ENCODE peak calls at places on chromosomes 2 and 18, in four cellular contexts. One of them, this sample, is unnamed.

GRCh38 chr2:150548527-150548926 is 61.1 kb upstream of the RND3 start:
- DNase-seq in mesendoderm: peak
- DNase-seq in IMR-90: peak
- DNase-seq in neuronal stem cell: no peak
- DNase-seq in this sample: peak

GRCh38 chr2:23988371-23988770 is 21.5 kb upstream of the MFSD2B start:
- DNase-seq in mesendoderm: no peak
- DNase-seq in IMR-90: peak
- DNase-seq in neuronal stem cell: no peak
- DNase-seq in this sample: peak

GRCh38 chr2:208643145-208643544 is 236.6 kb downstream of the PTH2R start:
- DNase-seq in mesendoderm: no peak
- DNase-seq in IMR-90: no peak
- DNase-seq in neuronal stem cell: no peak
- DNase-seq in this sample: no peak

GRCh38 chr2:128545829-128546228 is 227.2 kb upstream of the HS6ST1 start:
- DNase-seq in mesendoderm: no peak
- DNase-seq in IMR-90: no peak
- DNase-seq in neuronal stem cell: no peak
- DNase-seq in this sample: no peak

GRCh38 chr2:49616800-49617199 is 462.5 kb upstream of the FSHR start:
- DNase-seq in mesendoderm: peak
- DNase-seq in IMR-90: no peak
- DNase-seq in neuronal stem cell: peak
- DNase-seq in this sample: no peak

GRCh38 chr2:30332791-30333453 is 101.6 kb downstream of the LBH start:
- DNase-seq in mesendoderm: no peak
- DNase-seq in IMR-90: no peak
- DNase-seq in neuronal stem cell: no peak
- DNase-seq in this sample: no peak

GRCh38 chr18:12423820-12424219 is 16.1 kb downstream of the PRELID3A start:
- DNase-seq in mesendoderm: no peak
- DNase-seq in IMR-90: no peak
- DNase-seq in neuronal stem cell: no peak
- DNase-seq in this sample: no peak

GRCh38 chr18:2102022-2102421 is 469.3 kb downstream of the METTL4 start:
- DNase-seq in mesendoderm: no peak
- DNase-seq in IMR-90: no peak
- DNase-seq in neuronal stem cell: no peak
- DNase-seq in this sample: no peak

GRCh38 chr2:233598952-233599351 is 18.5 kb upstream of the UGT1A8 start:
- DNase-seq in mesendoderm: no peak
- DNase-seq in IMR-90: no peak
- DNase-seq in neuronal stem cell: no peak
- DNase-seq in this sample: no peak

GRCh38 chr2:26230806-26231205 is 13.6 kb downstream of the HADHA start:
- DNase-seq in mesendoderm: no peak
- DNase-seq in IMR-90: no peak
- DNase-seq in neuronal stem cell: no peak
- DNase-seq in this sample: no peak

GRCh38 chr2:128268611-128269357 is 49.9 kb downstream of the HS6ST1 start:
- DNase-seq in mesendoderm: no peak
- DNase-seq in IMR-90: no peak
- DNase-seq in neuronal stem cell: no peak
- DNase-seq in this sample: no peak

GRCh38 chr18:44763327-44763726 is 82.6 kb downstream of the SETBP1 start:
- DNase-seq in mesendoderm: no peak
- DNase-seq in IMR-90: no peak
- DNase-seq in neuronal stem cell: no peak
- DNase-seq in this sample: no peak

GRCh38 chr2:229205704-229206103 is 65.4 kb downstream of the PID1 start:
- DNase-seq in mesendoderm: no peak
- DNase-seq in IMR-90: no peak
- DNase-seq in neuronal stem cell: no peak
- DNase-seq in this sample: no peak

GRCh38 chr2:160227252-160227651 is 27.2 kb upstream of the ITGB6 start:
- DNase-seq in mesendoderm: no peak
- DNase-seq in IMR-90: peak
- DNase-seq in neuronal stem cell: no peak
- DNase-seq in this sample: peak

GRCh38 chr2:176234216-176234615 is 35.0 kb upstream of the MTX2 start:
- DNase-seq in mesendoderm: no peak
- DNase-seq in IMR-90: no peak
- DNase-seq in neuronal stem cell: no peak
- DNase-seq in this sample: no peak

GRCh38 chr2:28915939-28916338 is 21.5 kb downstream of the WDR43 start:
- DNase-seq in mesendoderm: no peak
- DNase-seq in IMR-90: no peak
- DNase-seq in neuronal stem cell: no peak
- DNase-seq in this sample: peak

GRCh38 chr2:162111958-162112850 is 38.2 kb upstream of the DPP4 start:
- DNase-seq in mesendoderm: no peak
- DNase-seq in IMR-90: peak
- DNase-seq in neuronal stem cell: no peak
- DNase-seq in this sample: no peak

GRCh38 chr18:832085-832681 is 20.1 kb upstream of the YES1 start:
- DNase-seq in mesendoderm: peak
- DNase-seq in IMR-90: no peak
- DNase-seq in neuronal stem cell: no peak
- DNase-seq in this sample: peak

GRCh38 chr2:133431289-133431688 is 137.0 kb downstream of the NCKAP5 start:
- DNase-seq in mesendoderm: no peak
- DNase-seq in IMR-90: peak
- DNase-seq in neuronal stem cell: no peak
- DNase-seq in this sample: peak

GRCh38 chr2:64679673-64680425 is 26.1 kb upstream of the SERTAD2 start:
- DNase-seq in mesendoderm: no peak
- DNase-seq in IMR-90: no peak
- DNase-seq in neuronal stem cell: no peak
- DNase-seq in this sample: no peak

GRCh38 chr2:190110131-190110530 is 47.6 kb upstream of the MSTN start:
- DNase-seq in mesendoderm: no peak
- DNase-seq in IMR-90: peak
- DNase-seq in neuronal stem cell: no peak
- DNase-seq in this sample: no peak

GRCh38 chr18:26175481-26175880 is 41.8 kb downstream of the PSMA8 start:
- DNase-seq in mesendoderm: no peak
- DNase-seq in IMR-90: no peak
- DNase-seq in neuronal stem cell: no peak
- DNase-seq in this sample: no peak

GRCh38 chr18:75045249-75045648 is 163.7 kb downstream of the PTGR3 start:
- DNase-seq in mesendoderm: no peak
- DNase-seq in IMR-90: no peak
- DNase-seq in neuronal stem cell: no peak
- DNase-seq in this sample: no peak

GRCh38 chr18:55239764-55240163 is 280.5 kb upstream of the CCDC68 start:
- DNase-seq in mesendoderm: no peak
- DNase-seq in IMR-90: no peak
- DNase-seq in neuronal stem cell: no peak
- DNase-seq in this sample: no peak

GRCh38 chr2:152682663-152683062 is 34.6 kb downstream of the PRPF40A start:
- DNase-seq in mesendoderm: peak
- DNase-seq in IMR-90: no peak
- DNase-seq in neuronal stem cell: no peak
- DNase-seq in this sample: no peak

DNA sequence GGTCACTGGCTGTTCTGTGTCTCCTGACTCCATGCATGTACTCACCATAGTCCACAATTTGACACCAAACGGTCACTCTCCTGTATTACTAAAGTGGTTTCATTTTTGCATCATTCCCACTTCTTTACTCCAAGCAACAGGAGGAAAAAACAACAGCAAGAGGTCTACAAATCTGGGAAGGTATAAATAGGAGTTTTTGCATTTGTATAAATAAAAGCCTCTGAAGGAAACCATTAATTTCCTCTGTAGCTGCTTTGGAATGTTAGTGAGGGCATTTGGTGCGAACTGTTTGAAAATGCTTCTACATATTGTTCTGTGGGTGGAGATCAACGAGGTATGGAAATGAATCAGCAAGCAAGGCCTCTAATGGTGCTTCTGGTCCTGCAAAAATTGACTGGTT is 148.5 kb upstream of the DLX2 start:
- DNase-seq in mesendoderm: no peak
- DNase-seq in IMR-90: peak
- DNase-seq in neuronal stem cell: no peak
- DNase-seq in this sample: no peak
- H3K18ac ChIP-seq in mesendoderm: peak
- H3K18ac ChIP-seq in IMR-90: peak
- H3K18ac ChIP-seq in neuronal stem cell: no peak
- H3K18ac ChIP-seq in this sample: peak

GRCh38 chr2:47072018-47072691 is 83.0 kb downstream of the STPG4 start:
- DNase-seq in mesendoderm: no peak
- DNase-seq in IMR-90: peak
- DNase-seq in neuronal stem cell: no peak
- DNase-seq in this sample: peak
- H3K18ac ChIP-seq in mesendoderm: peak
- H3K18ac ChIP-seq in IMR-90: peak
- H3K18ac ChIP-seq in neuronal stem cell: peak
- H3K18ac ChIP-seq in this sample: peak

GRCh38 chr2:119231975-119232665 is 8.5 kb downstream of the STEAP3 start:
- DNase-seq in mesendoderm: no peak
- DNase-seq in IMR-90: peak
- DNase-seq in neuronal stem cell: no peak
- DNase-seq in this sample: no peak
- H3K18ac ChIP-seq in mesendoderm: no peak
- H3K18ac ChIP-seq in IMR-90: peak
- H3K18ac ChIP-seq in neuronal stem cell: peak
- H3K18ac ChIP-seq in this sample: no peak

DNA sequence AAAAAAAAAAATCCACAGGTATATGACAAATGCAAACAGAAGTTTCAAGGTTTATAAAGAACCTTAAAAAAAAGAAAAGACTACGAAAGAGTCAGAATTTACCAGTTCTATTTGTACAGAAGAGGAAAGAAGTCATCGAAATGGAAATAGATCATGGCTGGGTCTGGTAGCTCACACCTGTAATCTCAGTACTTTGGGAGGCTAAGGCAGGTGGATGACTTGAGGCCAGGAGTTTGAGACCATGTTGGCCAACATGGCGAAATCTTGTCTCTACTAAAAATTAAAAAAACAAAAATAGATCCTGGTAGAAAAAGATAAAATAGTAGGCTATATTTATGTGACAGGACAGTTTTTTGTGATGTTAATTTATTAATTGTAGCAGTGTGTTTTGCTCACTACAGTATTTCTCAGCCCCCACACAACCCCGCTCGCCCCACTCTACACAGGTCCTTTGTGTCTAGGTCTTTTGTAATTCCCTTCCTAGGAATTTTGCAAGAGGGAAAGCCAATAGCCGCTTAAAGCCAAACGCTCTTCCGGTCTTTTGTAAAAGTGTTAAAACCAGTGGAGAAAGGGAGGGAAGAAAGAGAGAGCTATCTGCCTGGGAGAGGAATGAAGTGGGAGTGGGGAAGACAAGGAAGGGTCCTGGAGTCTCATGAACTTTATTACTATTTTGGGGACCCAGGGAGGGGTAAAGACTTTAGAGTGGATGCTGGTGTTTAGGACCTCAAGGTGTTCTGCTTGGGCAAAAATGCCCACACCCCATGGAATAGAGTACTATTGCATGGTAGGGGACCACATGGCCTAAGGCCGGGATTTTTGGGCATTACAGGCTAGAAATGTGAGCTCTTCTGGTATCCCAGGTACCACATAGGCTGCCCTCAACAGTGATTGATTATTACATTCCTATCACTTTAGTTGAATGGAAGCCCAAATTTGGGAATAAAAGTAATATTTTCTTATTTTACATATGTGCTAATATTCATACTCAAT is 59.4 kb upstream of the XPO1 start:
- DNase-seq in mesendoderm: peak
- DNase-seq in IMR-90: no peak
- DNase-seq in neuronal stem cell: no peak
- DNase-seq in this sample: no peak
- H3K18ac ChIP-seq in mesendoderm: no peak
- H3K18ac ChIP-seq in IMR-90: no peak
- H3K18ac ChIP-seq in neuronal stem cell: no peak
- H3K18ac ChIP-seq in this sample: no peak

GRCh38 chr2:169361706-169362345 is 508 bp downstream of the LRP2 start:
- DNase-seq in mesendoderm: peak
- DNase-seq in IMR-90: no peak
- DNase-seq in neuronal stem cell: peak
- DNase-seq in this sample: peak
- H3K18ac ChIP-seq in mesendoderm: no peak
- H3K18ac ChIP-seq in IMR-90: no peak
- H3K18ac ChIP-seq in neuronal stem cell: peak
- H3K18ac ChIP-seq in this sample: peak

GRCh38 chr18:6782861-6783260 is 53.3 kb downstream of the ARHGAP28 start:
- DNase-seq in mesendoderm: peak
- DNase-seq in IMR-90: no peak
- DNase-seq in neuronal stem cell: no peak
- DNase-seq in this sample: peak

GRCh38 chr18:6777509-6777908 is 48.0 kb downstream of the ARHGAP28 start:
- DNase-seq in mesendoderm: no peak
- DNase-seq in IMR-90: no peak
- DNase-seq in neuronal stem cell: no peak
- DNase-seq in this sample: no peak

GRCh38 chr18:6781846-6782245 is 52.3 kb downstream of the ARHGAP28 start:
- DNase-seq in mesendoderm: no peak
- DNase-seq in IMR-90: peak
- DNase-seq in neuronal stem cell: no peak
- DNase-seq in this sample: peak

GRCh38 chr18:6778459-6778858 is 48.9 kb downstream of the ARHGAP28 start:
- DNase-seq in mesendoderm: peak
- DNase-seq in IMR-90: no peak
- DNase-seq in neuronal stem cell: no peak
- DNase-seq in this sample: no peak

GRCh38 chr18:6781179-6781714 is 51.7 kb downstream of the ARHGAP28 start:
- DNase-seq in mesendoderm: peak
- DNase-seq in IMR-90: no peak
- DNase-seq in neuronal stem cell: no peak
- DNase-seq in this sample: no peak
- H3K18ac ChIP-seq in mesendoderm: peak
- H3K18ac ChIP-seq in IMR-90: peak
- H3K18ac ChIP-seq in neuronal stem cell: peak
- H3K18ac ChIP-seq in this sample: peak

GRCh38 chr2:27282892-27283291 is 663 bp downstream of the TRIM54 start:
- DNase-seq in mesendoderm: peak
- DNase-seq in IMR-90: no peak
- DNase-seq in neuronal stem cell: no peak
- DNase-seq in this sample: no peak
- H3K18ac ChIP-seq in mesendoderm: no peak
- H3K18ac ChIP-seq in IMR-90: peak
- H3K18ac ChIP-seq in neuronal stem cell: no peak
- H3K18ac ChIP-seq in this sample: no peak

GRCh38 chr2:241965931-241966412 is 96.4 kb downstream of the RTP5 start:
- DNase-seq in mesendoderm: peak
- DNase-seq in IMR-90: peak
- DNase-seq in neuronal stem cell: peak
- DNase-seq in this sample: peak
- H3K18ac ChIP-seq in mesendoderm: no peak
- H3K18ac ChIP-seq in IMR-90: no peak
- H3K18ac ChIP-seq in neuronal stem cell: peak
- H3K18ac ChIP-seq in this sample: no peak

This sample was measured in trophoblast cell.